ENCODE peak calls at places on chromosomes 3 and 15, in nine cellular contexts. A, H, S, M, C, U, F, O and K are unnamed samples.

GRCh38 chr15:61818801-61819200 is 241.4 kb downstream of the VPS13C start:
- DNase-seq in M (no peak), A (no peak), U (no peak), C (no peak), O (no peak), F (no peak), H (no peak), S (no peak), K (no peak)

GRCh38 chr3:125357032-125357658 is 18.0 kb downstream of the ZNF148 start:
- DNase-seq in U (peak; percentile 55), M (peak; percentile 59), H (no peak), S (peak; percentile 12), O (peak; percentile 76), F (no peak), C (peak; percentile 69), A (peak; percentile 89), K (peak; percentile 51)

GRCh38 chr3:188415196-188415595 is 261.2 kb downstream of the LPP start:
- DNase-seq in F (no peak), U (no peak), M (no peak), H (no peak), C (no peak), O (no peak), A (no peak), S (no peak), K (no peak)

GRCh38 chr3:150639262-150639661 is 36.1 kb downstream of the SELENOT start:
- DNase-seq in C (no peak), S (no peak), O (no peak), F (no peak), H (no peak), U (no peak), A (no peak), M (no peak), K (no peak)

GRCh38 chr3:111768571-111769100 is 90.4 kb upstream of the PHLDB2 start:
- DNase-seq in A (no peak), O (no peak), F (peak; percentile 44), M (no peak), S (no peak), H (no peak), C (no peak), U (no peak), K (no peak)

GRCh38 chr15:50315814-50316630 is 39.0 kb downstream of the GABPB1 start:
- DNase-seq in M (no peak), F (peak; percentile 70), U (peak; percentile 24), O (no peak), S (no peak), H (no peak), A (no peak), C (no peak), K (no peak)

GRCh38 chr15:39908186-39908585 is 11.9 kb downstream of the GPR176 start:
- DNase-seq in H (no peak), A (no peak), O (no peak), S (no peak), C (no peak), F (peak; percentile 61), U (no peak), M (no peak), K (no peak)

GRCh38 chr3:69823710-69824109 is 84.4 kb downstream of the MITF start:
- DNase-seq in U (no peak), F (no peak), C (no peak), A (no peak), H (no peak), M (no peak), S (no peak), O (no peak), K (no peak)

GRCh38 chr3:178189854-178190253 is 346.4 kb upstream of the KCNMB2 start:
- DNase-seq in H (no peak), A (no peak), S (no peak), F (no peak), O (no peak), U (no peak), M (no peak), C (no peak), K (no peak)

GRCh38 chr3:197505796-197506553 is 49.8 kb downstream of the BDH1 start:
- DNase-seq in S (no peak), C (no peak), A (no peak), F (no peak), U (no peak), M (no peak), O (no peak), H (no peak), K (no peak)

GRCh38 chr15:68985361-68985891 is 29.1 kb upstream of the NOX5 start:
- DNase-seq in M (no peak), O (no peak), H (no peak), F (no peak), U (no peak), S (no peak), C (no peak), A (no peak), K (no peak)

GRCh38 chr3:133996996-133997395 is 32.7 kb downstream of the SLCO2A1 start:
- DNase-seq in M (no peak), A (no peak), H (no peak), F (no peak), U (no peak), C (no peak), S (no peak), O (no peak), K (no peak)

GRCh38 chr3:155179425-155179814 is 99.3 kb downstream of the MME start:
- DNase-seq in H (no peak), A (no peak), M (no peak), S (no peak), F (no peak), U (no peak), O (no peak), C (no peak), K (no peak)

GRCh38 chr15:71716990-71717389 is 93.4 kb upstream of the NR2E3 start:
- DNase-seq in C (no peak), O (no peak), S (no peak), M (no peak), H (no peak), U (no peak), A (no peak), F (no peak), K (no peak)

GRCh38 chr3:141955163-141955562 is 78.7 kb downstream of the ATP1B3 start:
- DNase-seq in M (no peak), S (no peak), F (no peak), H (no peak), A (no peak), U (no peak), C (no peak), O (no peak), K (no peak)

GRCh38 chr15:78306176-78306774 is 6.9 kb upstream of the SKIC8 start:
- DNase-seq in F (no peak), U (no peak), C (no peak), O (no peak), H (no peak), A (no peak), S (no peak), M (no peak), K (no peak)

GRCh38 chr3:87359807-87360206 is 83.4 kb upstream of the POU1F1 start:
- DNase-seq in F (no peak), M (no peak), C (no peak), O (no peak), S (no peak), U (peak; percentile 16), A (no peak), H (no peak), K (no peak)

GRCh38 chr3:58874248-58874741 is 175.5 kb downstream of the CFAP20DC start:
- DNase-seq in O (no peak), H (no peak), S (no peak), C (no peak), F (no peak), A (no peak), U (no peak), M (no peak), K (no peak)